ENCODE peak calls at places on chromosome 19, in seven cellular contexts. One of them, this sample, is unnamed.

GRCh38 chr19:7230826-7231225 is 63.4 kb downstream of the INSR start:
- DNase-seq in neuronal stem cell: no peak
- DNase-seq in IMR-90: no peak
- DNase-seq in mesendoderm: no peak
- DNase-seq in mesenchymal stem cell: no peak
- DNase-seq in trophoblast cell: no peak
- DNase-seq in H1: no peak
- DNase-seq in this sample: no peak

GRCh38 chr19:42269518-42270345 is 680 bp downstream of the CIC start:
- DNase-seq in neuronal stem cell: no peak
- DNase-seq in IMR-90: no peak
- DNase-seq in mesendoderm: no peak
- DNase-seq in mesenchymal stem cell: no peak
- DNase-seq in trophoblast cell: no peak
- DNase-seq in H1: no peak
- DNase-seq in this sample: no peak

GRCh38 chr19:29841559-29842367 is 30.0 kb downstream of the CCNE1 start:
- DNase-seq in neuronal stem cell: peak; percentile 29
- DNase-seq in IMR-90: peak; percentile 57
- DNase-seq in mesendoderm: peak; percentile 89
- DNase-seq in mesenchymal stem cell: peak; percentile 89
- DNase-seq in trophoblast cell: peak; percentile 100
- DNase-seq in H1: no peak
- DNase-seq in this sample: peak; percentile 78

GRCh38 chr19:55209430-55210119 is at the start of gene PTPRH:
- DNase-seq in neuronal stem cell: no peak
- DNase-seq in IMR-90: no peak
- DNase-seq in mesendoderm: no peak
- DNase-seq in mesenchymal stem cell: no peak
- DNase-seq in trophoblast cell: no peak
- DNase-seq in H1: no peak
- DNase-seq in this sample: no peak

GRCh38 chr19:2653717-2654584 is 48.5 kb downstream of the GNG7 start:
- DNase-seq in neuronal stem cell: no peak
- DNase-seq in IMR-90: no peak
- DNase-seq in mesendoderm: peak; percentile 31
- DNase-seq in mesenchymal stem cell: no peak
- DNase-seq in trophoblast cell: no peak
- DNase-seq in H1: no peak
- DNase-seq in this sample: peak; percentile 73

GRCh38 chr19:32339988-32340874 is 5.2 kb upstream of the ZNF507 start:
- DNase-seq in neuronal stem cell: no peak
- DNase-seq in IMR-90: peak; percentile 27
- DNase-seq in mesendoderm: peak; percentile 68
- DNase-seq in mesenchymal stem cell: peak; percentile 61
- DNase-seq in trophoblast cell: peak; percentile 67
- DNase-seq in H1: no peak
- DNase-seq in this sample: peak; percentile 71

GRCh38 chr19:6440905-6441304 is 7.3 kb upstream of the SLC25A41 start:
- DNase-seq in neuronal stem cell: no peak
- DNase-seq in IMR-90: no peak
- DNase-seq in mesendoderm: no peak
- DNase-seq in mesenchymal stem cell: no peak
- DNase-seq in trophoblast cell: no peak
- DNase-seq in H1: no peak
- DNase-seq in this sample: no peak

GRCh38 chr19:43504426-43505185 is at the start of gene PHLDB3:
- DNase-seq in neuronal stem cell: no peak
- DNase-seq in IMR-90: peak; percentile 9
- DNase-seq in mesendoderm: peak; percentile 36
- DNase-seq in mesenchymal stem cell: no peak
- DNase-seq in trophoblast cell: peak; percentile 39
- DNase-seq in H1: no peak
- DNase-seq in this sample: peak; percentile 64

GRCh38 chr19:44579663-44580365 is 33.5 kb upstream of the IGSF23 start:
- DNase-seq in neuronal stem cell: no peak
- DNase-seq in IMR-90: no peak
- DNase-seq in mesendoderm: no peak
- DNase-seq in mesenchymal stem cell: no peak
- DNase-seq in trophoblast cell: no peak
- DNase-seq in H1: no peak
- DNase-seq in this sample: no peak

GRCh38 chr19:48361912-48362311 is 1.8 kb downstream of the TMEM143 start:
- DNase-seq in neuronal stem cell: no peak
- DNase-seq in IMR-90: no peak
- DNase-seq in mesendoderm: no peak
- DNase-seq in mesenchymal stem cell: no peak
- DNase-seq in trophoblast cell: no peak
- DNase-seq in H1: no peak
- DNase-seq in this sample: no peak
- H3K79me1 ChIP-seq in neuronal stem cell: no peaks in the 10 kb centered on the region
- H3K79me1 ChIP-seq in IMR-90: no peaks in the 10 kb centered on the region
- H3K79me1 ChIP-seq in mesendoderm: no peaks in the 10 kb centered on the region
- H3K79me1 ChIP-seq in mesenchymal stem cell: no peaks in the 10 kb centered on the region
- H3K79me1 ChIP-seq in trophoblast cell: peaks cover 13% of the 10 kb centered on the region
- H3K79me1 ChIP-seq in H1: no peaks in the 10 kb centered on the region
- H3K79me1 ChIP-seq in this sample: no peaks in the 10 kb centered on the region

DNA sequence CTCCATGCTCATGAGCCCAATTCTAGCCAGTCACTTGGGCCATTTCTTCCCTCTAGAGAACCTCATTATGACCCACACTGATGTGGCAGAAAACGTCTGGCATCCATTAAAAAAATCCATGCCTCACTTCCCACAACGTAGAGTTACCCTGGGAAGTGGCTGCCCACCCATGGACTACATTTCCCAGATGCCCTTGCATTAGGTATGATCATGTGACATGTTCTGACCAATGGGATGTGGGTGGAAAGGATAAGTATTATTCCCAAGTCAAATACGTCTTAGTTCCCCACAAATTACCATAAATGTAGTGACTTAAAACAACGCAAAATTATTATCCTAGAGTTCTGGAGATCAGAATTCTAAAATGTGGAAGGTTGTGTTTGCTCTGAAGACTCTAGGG is 47.9 kb upstream of the ZNRF4 start:
- DNase-seq in neuronal stem cell: no peak
- DNase-seq in IMR-90: peak; percentile 17
- DNase-seq in mesendoderm: peak; percentile 59
- DNase-seq in mesenchymal stem cell: no peak
- DNase-seq in trophoblast cell: peak; percentile 60
- DNase-seq in H1: no peak
- DNase-seq in this sample: no peak
- H3K27me3 ChIP-seq in neuronal stem cell: no peaks in the 10 kb centered on the region
- H3K27me3 ChIP-seq in IMR-90: no peaks in the 10 kb centered on the region
- H3K27me3 ChIP-seq in mesendoderm: no peaks in the 10 kb centered on the region
- H3K27me3 ChIP-seq in mesenchymal stem cell: peaks cover 6% of the 10 kb centered on the region
- H3K27me3 ChIP-seq in trophoblast cell: no peaks in the 10 kb centered on the region
- H3K27me3 ChIP-seq in H1: no peaks in the 10 kb centered on the region
- H3K27me3 ChIP-seq in this sample: no peaks in the 10 kb centered on the region

GRCh38 chr19:11020982-11021759 is 60.3 kb downstream of the SMARCA4 start:
- DNase-seq in neuronal stem cell: no peak
- DNase-seq in IMR-90: no peak
- DNase-seq in mesendoderm: no peak
- DNase-seq in mesenchymal stem cell: no peak
- DNase-seq in trophoblast cell: peak; percentile 97
- DNase-seq in H1: no peak
- DNase-seq in this sample: no peak
- H3K9ac ChIP-seq in neuronal stem cell: no peak overlapping the region
- H3K9ac ChIP-seq in IMR-90: no peak overlapping the region
- H3K9ac ChIP-seq in mesendoderm: no peak overlapping the region
- H3K9ac ChIP-seq in mesenchymal stem cell: no peak overlapping the region
- H3K9ac ChIP-seq in trophoblast cell: no peak overlapping the region
- H3K9ac ChIP-seq in H1: no peak overlapping the region
- H3K9ac ChIP-seq in this sample: no peak overlapping the region

DNA sequence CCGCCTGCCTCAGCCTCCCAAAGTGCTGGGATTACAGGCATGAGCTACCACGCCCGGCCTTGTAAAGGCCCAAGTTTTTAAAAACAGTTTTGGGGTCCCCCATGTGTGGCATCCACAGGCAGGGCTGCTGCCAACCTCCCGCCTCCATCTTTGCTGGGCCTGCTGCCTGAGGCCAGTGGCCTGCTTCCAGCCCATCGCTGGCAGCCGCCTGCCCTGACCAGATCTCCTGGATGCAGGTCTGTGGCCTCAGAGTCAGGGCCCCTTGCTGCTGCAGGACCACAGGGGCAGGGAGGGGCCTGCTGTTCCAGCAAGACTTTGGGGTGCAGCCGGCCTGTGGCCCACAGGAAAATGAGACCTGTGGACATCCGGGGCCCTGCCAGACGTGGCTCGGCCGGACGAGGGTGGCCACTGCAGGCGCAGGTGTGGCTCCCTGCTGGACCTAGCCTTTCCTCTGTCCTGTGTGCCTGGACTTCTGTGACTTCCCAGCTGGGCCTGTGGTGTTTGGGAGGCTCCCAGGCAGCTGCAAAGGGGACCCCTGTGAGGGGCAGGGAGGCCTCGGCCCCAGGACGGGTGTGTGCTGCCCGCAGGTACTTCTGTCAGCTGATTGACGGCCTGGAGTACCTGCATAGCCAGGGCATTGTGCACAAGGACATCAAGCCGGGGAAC is 14.3 kb downstream of the STK11 start:
- DNase-seq in neuronal stem cell: no peak
- DNase-seq in IMR-90: no peak
- DNase-seq in mesendoderm: no peak
- DNase-seq in mesenchymal stem cell: no peak
- DNase-seq in trophoblast cell: no peak
- DNase-seq in H1: no peak
- DNase-seq in this sample: no peak
- H3K79me1 ChIP-seq in neuronal stem cell: peaks cover 40% of the 10 kb centered on the region
- H3K79me1 ChIP-seq in IMR-90: peaks cover 18% of the 10 kb centered on the region
- H3K79me1 ChIP-seq in mesendoderm: peaks cover 15% of the 10 kb centered on the region
- H3K79me1 ChIP-seq in mesenchymal stem cell: peaks cover 43% of the 10 kb centered on the region
- H3K79me1 ChIP-seq in trophoblast cell: no peaks in the 10 kb centered on the region
- H3K79me1 ChIP-seq in H1: peaks cover 9% of the 10 kb centered on the region
- H3K79me1 ChIP-seq in this sample: peaks cover 4% of the 10 kb centered on the region

GRCh38 chr19:18233224-18233825 is 7.1 kb upstream of the PDE4C start:
- DNase-seq in neuronal stem cell: no peak
- DNase-seq in IMR-90: peak; percentile 39
- DNase-seq in mesendoderm: no peak
- DNase-seq in mesenchymal stem cell: peak; percentile 63
- DNase-seq in trophoblast cell: peak; percentile 77
- DNase-seq in H1: no peak
- DNase-seq in this sample: peak; percentile 86

GRCh38 chr19:18230941-18231734 is 4.9 kb upstream of the PDE4C start:
- DNase-seq in neuronal stem cell: no peak
- DNase-seq in IMR-90: no peak
- DNase-seq in mesendoderm: no peak
- DNase-seq in mesenchymal stem cell: peak; percentile 31
- DNase-seq in trophoblast cell: no peak
- DNase-seq in H1: no peak
- DNase-seq in this sample: no peak

GRCh38 chr19:18234194-18234593 is 8.0 kb upstream of the PDE4C start:
- DNase-seq in neuronal stem cell: no peak
- DNase-seq in IMR-90: no peak
- DNase-seq in mesendoderm: no peak
- DNase-seq in mesenchymal stem cell: no peak
- DNase-seq in trophoblast cell: no peak
- DNase-seq in H1: no peak
- DNase-seq in this sample: no peak

GRCh38 chr19:18231775-18232174 is 5.5 kb upstream of the PDE4C start:
- DNase-seq in neuronal stem cell: no peak
- DNase-seq in IMR-90: no peak
- DNase-seq in mesendoderm: no peak
- DNase-seq in mesenchymal stem cell: no peak
- DNase-seq in trophoblast cell: no peak
- DNase-seq in H1: no peak
- DNase-seq in this sample: no peak

GRCh38 chr19:18232540-18233223 is 6.4 kb upstream of the PDE4C start:
- DNase-seq in neuronal stem cell: peak; percentile 82
- DNase-seq in IMR-90: no peak
- DNase-seq in mesendoderm: peak; percentile 94
- DNase-seq in mesenchymal stem cell: peak; percentile 47
- DNase-seq in trophoblast cell: peak; percentile 55
- DNase-seq in H1: no peak
- DNase-seq in this sample: peak; percentile 88
- H3K27me3 ChIP-seq in neuronal stem cell: peaks cover 17% of the 10 kb centered on the region
- H3K27me3 ChIP-seq in IMR-90: peaks cover 19% of the 10 kb centered on the region
- H3K27me3 ChIP-seq in mesendoderm: no peaks in the 10 kb centered on the region
- H3K27me3 ChIP-seq in mesenchymal stem cell: peaks cover 75% of the 10 kb centered on the region
- H3K27me3 ChIP-seq in trophoblast cell: no peaks in the 10 kb centered on the region
- H3K27me3 ChIP-seq in H1: no peaks in the 10 kb centered on the region
- H3K27me3 ChIP-seq in this sample: no peaks in the 10 kb centered on the region

DNA sequence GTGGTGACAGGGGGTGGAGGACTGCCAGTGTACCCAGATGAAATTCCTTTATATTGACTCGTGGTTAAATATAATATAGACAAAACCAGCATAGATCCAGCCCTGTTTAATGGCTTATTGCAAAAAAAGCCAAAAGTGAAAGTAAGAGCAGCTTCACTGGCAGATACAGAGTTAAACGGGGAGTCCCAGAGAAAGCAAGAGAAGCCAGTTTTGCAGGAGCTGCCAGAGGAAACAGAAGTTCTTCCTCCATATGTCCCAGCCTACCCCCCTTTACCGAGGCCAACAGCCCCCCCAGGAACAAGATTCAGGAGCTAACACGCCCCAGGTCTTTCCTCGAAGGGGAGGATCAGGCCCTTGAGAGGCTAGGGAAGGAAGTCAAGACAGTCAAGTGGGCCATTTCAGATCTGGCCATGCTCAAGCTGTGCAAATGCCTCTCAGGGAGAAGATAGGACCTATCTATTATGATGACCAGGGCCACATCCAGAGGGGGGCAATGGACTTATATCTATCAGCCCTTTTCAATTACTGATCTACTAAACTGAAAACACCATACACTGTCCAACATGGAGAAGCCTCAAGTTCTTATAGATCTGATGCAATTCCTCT is 47.2 kb upstream of the ZNF737 start:
- DNase-seq in neuronal stem cell: no peak
- DNase-seq in IMR-90: no peak
- DNase-seq in mesendoderm: no peak
- DNase-seq in mesenchymal stem cell: no peak
- DNase-seq in trophoblast cell: no peak
- DNase-seq in H1: no peak
- DNase-seq in this sample: no peak
- H3K9ac ChIP-seq in neuronal stem cell: no peak overlapping the region
- H3K9ac ChIP-seq in IMR-90: no peak overlapping the region
- H3K9ac ChIP-seq in mesendoderm: no peak overlapping the region
- H3K9ac ChIP-seq in mesenchymal stem cell: no peak overlapping the region
- H3K9ac ChIP-seq in trophoblast cell: no peak overlapping the region
- H3K9ac ChIP-seq in H1: no peak overlapping the region
- H3K9ac ChIP-seq in this sample: no peak overlapping the region

DNA sequence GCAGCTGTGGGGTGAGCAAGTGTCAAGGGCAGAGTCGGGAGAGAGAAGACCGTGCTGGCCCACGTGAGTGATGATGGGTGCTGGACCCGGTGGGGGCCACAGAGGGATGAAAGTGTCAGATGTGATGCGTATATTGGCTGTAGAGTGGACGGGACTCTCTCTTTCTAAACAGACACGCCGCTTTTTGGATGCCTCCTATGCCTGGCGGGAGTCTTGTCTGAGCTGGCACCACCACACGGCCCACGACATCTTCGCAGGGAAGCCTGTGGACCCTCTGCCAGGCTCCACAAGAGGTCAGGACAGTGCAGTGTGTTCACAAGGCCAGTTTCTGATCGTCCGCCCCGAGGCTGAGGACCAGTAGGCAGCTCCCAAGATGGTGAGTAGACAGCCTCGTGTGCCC is 12.9 kb upstream of the MRI1 start:
- DNase-seq in neuronal stem cell: no peak
- DNase-seq in IMR-90: no peak
- DNase-seq in mesendoderm: no peak
- DNase-seq in mesenchymal stem cell: no peak
- DNase-seq in trophoblast cell: no peak
- DNase-seq in H1: no peak
- DNase-seq in this sample: no peak
- H3K79me1 ChIP-seq in neuronal stem cell: peaks cover 1% of the 10 kb centered on the region
- H3K79me1 ChIP-seq in IMR-90: peaks cover 11% of the 10 kb centered on the region
- H3K79me1 ChIP-seq in mesendoderm: peaks cover 4% of the 10 kb centered on the region
- H3K79me1 ChIP-seq in mesenchymal stem cell: peaks cover 36% of the 10 kb centered on the region
- H3K79me1 ChIP-seq in trophoblast cell: peaks cover 7% of the 10 kb centered on the region
- H3K79me1 ChIP-seq in H1: peaks cover 2% of the 10 kb centered on the region
- H3K79me1 ChIP-seq in this sample: peaks cover 2% of the 10 kb centered on the region